ENCODE peak calls at places on chromosomes 2 and 18, in ten cellular contexts. U is glutamatergic neuron, S is breast epithelium, W is endothelial cell, B is tibial artery, K is brain microvascular endothelial cell, T is kidney glomerular epithelial cell, G is A172, E is MG63, X is psoas muscle. V is an unnamed sample.

GRCh38 chr2:174669321-174669720 is 71.7 kb upstream of the WIPF1 start:
- DNase-seq in U (no peak), S (no peak), W (no peak), B (no peak), K (no peak), T (no peak), G (no peak), E (no peak), X (no peak), V (no peak)

GRCh38 chr2:98903767-98904485 is 32.1 kb downstream of the CRACDL start:
- DNase-seq in U (no peak), S (no peak), W (no peak), B (no peak), K (no peak), T (no peak), G (no peak), E (no peak), X (no peak), V (no peak)

GRCh38 chr2:158975271-158975921 is 7.0 kb downstream of the TANC1 start:
- DNase-seq in U (no peak), S (no peak), W (no peak), B (no peak), K (peak), T (no peak), G (no peak), E (no peak), X (no peak), V (no peak)

GRCh38 chr2:10434885-10435419 is 13.2 kb downstream of the ODC1 start:
- DNase-seq in U (peak), S (peak), W (peak), B (peak), K (peak), T (peak), G (peak), E (peak), X (peak), V (peak)

GRCh38 chr2:72788756-72789155 is 37.1 kb downstream of the EXOC6B start:
- DNase-seq in U (no peak), S (no peak), W (no peak), B (peak), K (peak), T (no peak), G (peak), E (peak), X (no peak), V (peak)

GRCh38 chr2:950627-950992 is at the start of gene SNTG2:
- DNase-seq in U (peak), S (no peak), W (peak), B (no peak), K (no peak), T (peak), G (no peak), E (peak), X (peak), V (no peak)

GRCh38 chr18:10169064-10169562 is 255.3 kb downstream of the VAPA start:
- DNase-seq in U (no peak), S (no peak), W (no peak), B (no peak), K (peak), T (no peak), G (no peak), E (peak), X (no peak), V (peak)

GRCh38 chr2:76175295-76175694 is 464.6 kb upstream of the GCFC2 start:
- DNase-seq in U (no peak), S (no peak), W (no peak), B (no peak), K (no peak), T (no peak), G (no peak), E (no peak), X (no peak), V (no peak)

GRCh38 chr2:127052068-127052770 is 54.7 kb downstream of the BIN1 start:
- DNase-seq in U (peak), S (peak), W (no peak), B (peak), K (no peak), T (no peak), G (no peak), E (no peak), X (peak), V (no peak)

GRCh38 chr2:170086751-170087150 is 91.2 kb upstream of the MYO3B start:
- DNase-seq in U (no peak), S (no peak), W (no peak), B (no peak), K (no peak), T (no peak), G (no peak), E (no peak), X (no peak), V (no peak)

GRCh38 chr2:52456759-52457377 is 1310.7 kb upstream of the CHAC2 start:
- DNase-seq in U (no peak), S (no peak), W (no peak), B (no peak), K (no peak), T (no peak), G (no peak), E (no peak), X (no peak), V (no peak)

GRCh38 chr18:36454848-36455458 is 157.4 kb downstream of the FHOD3 start:
- DNase-seq in U (no peak), S (no peak), W (no peak), B (no peak), K (no peak), T (no peak), G (no peak), E (no peak), X (no peak), V (no peak)

GRCh38 chr18:50424877-50425690 is 50.2 kb downstream of the SKA1 start:
- DNase-seq in U (no peak), S (no peak), W (no peak), B (no peak), K (peak), T (peak), G (peak), E (no peak), X (no peak), V (no peak)

GRCh38 chr2:9327873-9328352 is 95.4 kb downstream of the ITGB1BP1 start:
- DNase-seq in U (no peak), S (no peak), W (no peak), B (no peak), K (no peak), T (no peak), G (no peak), E (no peak), X (no peak), V (no peak)

V was measured in LHCN-M2.